ENCODE peak calls at places on chromosomes 3 and 15, in nine cellular contexts. R is HepG2, P is uterus, B is adrenal gland, Z is right lobe of liver, Y is body of pancreas, F is sigmoid colon, C is ovary, T is tibial nerve. E is an unnamed sample.

GRCh38 chr3:123652346-123652984 is 67.6 kb upstream of the HACD2 start:
- DNase-seq in R (peak; percentile 62), P (peak; percentile 86), B (peak; percentile 84), Z (peak; percentile 73), Y (peak; percentile 77), F (peak; percentile 91), C (peak; percentile 85), T (peak; percentile 71), E (peak; percentile 81)

GRCh38 chr3:44993471-44994205 is 17.6 kb downstream of the EXOSC7 start:
- DNase-seq in R (peak; percentile 38), P (no peak), B (peak; percentile 76), Z (no peak), Y (no peak), F (peak; percentile 6), C (no peak), T (no peak), E (peak; percentile 42)

GRCh38 chr3:150930839-150931238 is 25.6 kb upstream of the MINDY4B start:
- DNase-seq in R (no peak), P (no peak), B (no peak), Z (no peak), Y (no peak), F (no peak), C (no peak), T (no peak), E (no peak)

GRCh38 chr3:192170659-192171058 is 556.7 kb downstream of the FGF12 start:
- DNase-seq in R (no peak), P (no peak), B (peak; percentile 42), Z (no peak), Y (no peak), F (no peak), C (no peak), T (no peak), E (no peak)

GRCh38 chr3:86814918-86815655 is 175.9 kb downstream of the VGLL3 start:
- DNase-seq in R (no peak), P (no peak), B (no peak), Z (no peak), Y (no peak), F (no peak), C (no peak), T (no peak), E (no peak)

GRCh38 chr3:187012609-187013051 is 82.3 kb downstream of the ST6GAL1 start:
- DNase-seq in R (no peak), P (no peak), B (peak; percentile 10), Z (peak; percentile 60), Y (no peak), F (no peak), C (no peak), T (no peak), E (peak; percentile 19)

GRCh38 chr15:28118531-28118930 is 19.4 kb upstream of the OCA2 start:
- DNase-seq in R (no peak), P (no peak), B (no peak), Z (no peak), Y (no peak), F (no peak), C (no peak), T (no peak), E (no peak)

GRCh38 chr3:36373084-36373483 is 7.2 kb upstream of the STAC start:
- DNase-seq in R (no peak), P (peak; percentile 19), B (peak; percentile 69), Z (no peak), Y (no peak), F (no peak), C (no peak), T (no peak), E (peak; percentile 23)

DNA sequence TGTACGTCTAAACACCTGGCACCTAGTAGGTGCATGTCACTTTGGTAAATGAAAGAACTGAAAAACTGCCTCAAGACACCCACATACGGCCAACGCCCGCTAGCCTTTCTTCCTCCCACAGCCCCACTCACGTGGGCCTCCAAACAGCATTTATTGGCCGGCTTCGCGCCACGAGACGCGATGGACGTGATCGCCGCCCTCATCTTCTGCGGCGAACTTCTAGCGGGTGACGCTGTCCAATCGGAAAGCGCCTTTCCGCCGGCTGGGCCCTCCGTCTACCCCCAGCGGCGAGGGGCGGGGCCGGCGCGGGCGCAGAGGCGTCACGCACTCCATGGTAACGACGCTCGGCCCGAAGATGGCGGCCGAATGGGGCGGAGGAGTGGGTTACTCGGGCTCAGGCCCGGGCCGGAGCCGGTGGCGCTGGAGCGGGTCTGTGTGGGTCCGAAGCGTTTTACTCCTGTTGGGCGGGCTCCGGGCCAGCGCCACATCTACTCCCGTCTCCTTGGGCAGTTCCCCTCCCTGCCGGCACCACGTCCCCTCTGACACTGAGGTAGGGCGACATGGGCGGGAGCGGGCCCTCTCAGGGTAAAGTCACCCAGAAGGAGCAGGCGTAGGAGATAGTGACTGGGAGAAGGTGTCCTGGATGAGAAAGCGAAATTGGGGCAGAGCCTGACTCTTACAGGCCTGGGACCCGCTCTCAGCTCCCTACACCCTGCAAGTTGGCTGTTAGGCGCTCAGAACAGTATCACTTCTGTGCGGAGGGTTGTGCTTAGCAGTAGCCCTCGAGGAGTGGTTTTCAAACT is at the start of gene LMLN:
- DNase-seq in R (peak; percentile 86), P (peak; percentile 94), B (peak; percentile 98), Z (peak; percentile 97), Y (peak; percentile 95), F (peak; percentile 98), C (peak; percentile 96), T (peak; percentile 89), E (peak; percentile 87)
- TF ChIP-seq POLR2A in R (peak; percentile 68), P (no peak), B (peak; percentile 83), Z (no peak), Y (peak; percentile 92), F (peak; percentile 67), C (peak; percentile 68), T (peak; percentile 70), E (peak; percentile 76)

DNA sequence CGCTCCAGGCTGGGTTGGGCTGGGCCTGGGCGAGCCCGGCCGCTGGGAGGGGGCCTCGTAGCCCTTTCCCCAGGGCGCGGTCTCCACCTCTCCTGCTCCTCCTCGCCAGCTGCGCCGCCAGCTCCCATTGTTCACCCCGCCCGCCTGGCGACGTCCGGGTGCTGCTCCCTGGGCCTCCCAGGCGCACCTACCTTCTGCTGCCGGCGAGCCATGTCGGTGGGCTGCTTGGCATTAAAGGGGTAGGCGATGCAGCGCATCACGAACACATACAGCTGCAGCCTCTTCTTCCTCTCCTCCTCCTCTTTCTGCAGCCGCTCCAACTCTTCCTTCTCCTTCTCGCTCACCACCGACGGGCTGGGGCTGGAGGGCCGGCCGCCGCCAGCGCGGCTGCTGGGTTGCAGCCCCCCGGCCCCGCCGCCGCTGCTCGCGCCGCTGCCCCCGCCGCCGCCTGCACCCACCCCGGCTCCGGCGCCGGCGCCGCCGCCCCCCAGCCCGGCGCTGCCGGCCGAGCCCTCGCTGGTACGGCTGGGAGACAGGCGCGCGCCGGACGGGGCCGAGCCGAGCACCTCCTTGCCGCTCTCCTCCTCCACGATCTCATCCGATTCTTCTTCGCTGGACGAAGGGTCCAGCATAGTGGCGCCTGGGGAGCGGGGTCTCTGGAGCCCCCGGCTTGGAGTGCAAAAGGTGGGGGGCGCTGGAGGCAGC is 666 bp downstream of the CADPS start:
- DNase-seq in R (no peak), P (no peak), B (no peak), Z (no peak), Y (no peak), F (no peak), C (no peak), T (no peak), E (no peak)
- TF ChIP-seq POLR2A in R (no peak), P (no peak), B (no peak), Z (no peak), Y (no peak), F (no peak), C (no peak), T (no peak), E (no peak)

GRCh38 chr15:79050341-79050740 is 40.2 kb downstream of the RASGRF1 start:
- DNase-seq in R (no peak), P (no peak), B (no peak), Z (no peak), Y (no peak), F (no peak), C (no peak), T (no peak), E (no peak)

GRCh38 chr15:79053894-79054293 is 36.7 kb downstream of the RASGRF1 start:
- DNase-seq in R (no peak), P (no peak), B (no peak), Z (no peak), Y (no peak), F (no peak), C (no peak), T (no peak), E (no peak)

GRCh38 chr15:79049416-79049815 is 41.2 kb downstream of the RASGRF1 start:
- DNase-seq in R (no peak), P (no peak), B (no peak), Z (no peak), Y (no peak), F (no peak), C (no peak), T (no peak), E (no peak)

GRCh38 chr15:79051941-79052731 is 38.4 kb downstream of the RASGRF1 start:
- DNase-seq in R (no peak), P (no peak), B (no peak), Z (no peak), Y (no peak), F (peak; percentile 44), C (no peak), T (no peak), E (no peak)

DNA sequence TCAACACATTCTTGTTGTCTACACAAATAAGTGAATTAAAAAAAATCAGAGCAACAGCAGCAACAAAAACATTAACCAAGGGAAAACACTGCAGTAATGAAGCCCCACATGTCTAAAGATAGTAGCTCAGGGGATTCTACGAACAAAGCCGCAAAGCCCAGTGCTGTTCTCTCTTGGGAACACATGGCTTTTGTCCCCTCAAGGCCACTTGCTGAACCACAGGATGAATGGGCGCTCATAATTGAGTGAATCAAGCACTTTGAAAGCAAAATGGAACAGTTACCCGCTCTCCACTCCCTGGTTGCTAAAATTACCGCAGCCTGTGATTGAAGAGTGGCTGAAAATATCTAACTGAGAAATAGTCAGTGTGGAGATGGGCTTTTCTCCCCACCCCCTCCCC is 39.6 kb downstream of the RASGRF1 start:
- DNase-seq in R (peak; percentile 21), P (no peak), B (no peak), Z (no peak), Y (no peak), F (no peak), C (no peak), T (no peak), E (no peak)
- TF ChIP-seq POLR2A in R (no peak), P (no peak), B (no peak), Z (no peak), Y (no peak), F (no peak), C (no peak), T (no peak), E (no peak)

GRCh38 chr3:22117091-22117490 is 366.1 kb upstream of the ZNF385D start:
- DNase-seq in R (no peak), P (no peak), B (no peak), Z (no peak), Y (no peak), F (no peak), C (no peak), T (no peak), E (no peak)

GRCh38 chr3:22113453-22113852 is 362.4 kb upstream of the ZNF385D start:
- DNase-seq in R (no peak), P (no peak), B (no peak), Z (no peak), Y (no peak), F (no peak), C (no peak), T (no peak), E (no peak)

GRCh38 chr3:22118542-22118941 is 367.5 kb upstream of the ZNF385D start:
- DNase-seq in R (no peak), P (no peak), B (no peak), Z (no peak), Y (no peak), F (no peak), C (no peak), T (no peak), E (no peak)

GRCh38 chr3:22117751-22118346 is 366.8 kb upstream of the ZNF385D start:
- DNase-seq in R (peak; percentile 34), P (no peak), B (no peak), Z (no peak), Y (no peak), F (no peak), C (no peak), T (no peak), E (no peak)

DNA sequence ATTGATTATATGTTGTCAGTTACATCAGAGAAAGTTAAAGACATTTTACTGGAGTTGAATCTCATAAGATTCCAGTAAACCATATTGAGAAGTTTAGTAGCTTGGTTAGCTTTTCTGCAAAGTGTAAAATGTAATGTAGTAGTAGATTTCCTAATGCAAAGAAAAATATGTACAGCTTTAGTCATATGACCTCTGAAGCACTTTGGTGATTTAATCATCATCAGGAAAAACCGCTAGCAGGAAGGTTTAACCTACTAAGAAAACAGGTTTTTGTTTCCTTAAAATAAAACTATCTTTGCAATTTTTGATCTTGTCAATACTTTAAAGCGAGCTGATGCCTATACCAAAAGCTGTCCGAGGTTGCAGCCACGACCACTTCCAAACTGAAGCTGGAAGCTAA is 364.6 kb upstream of the ZNF385D start:
- DNase-seq in R (no peak), P (no peak), B (no peak), Z (no peak), Y (no peak), F (no peak), C (no peak), T (no peak), E (no peak)
- TF ChIP-seq POLR2A in R (no peak), P (no peak), B (no peak), Z (no peak), Y (no peak), F (no peak), C (no peak), T (no peak), E (no peak)

E was measured in H54.